ENCODE peak calls at places on chromosomes 6 and 20, in eight cellular contexts. One of them, this sample, is unnamed.

GRCh38 chr6:51411726-51412125 is 593.1 kb downstream of the TFAP2B start:
- DNase-seq in cardiac muscle cell: no peak
- DNase-seq in AG08396: no peak
- DNase-seq in body of pancreas: no peak
- DNase-seq in hepatocyte: no peak
- DNase-seq in H54: no peak
- DNase-seq in cardiac fibroblast: no peak
- DNase-seq in activated T-helper 1 cell treated with anti-CD3 and anti-CD28 coated beads, Interleukin-12 subunit alpha, Interleukin-12 subunit beta, Interleukin-2, Interleukin-4 antibody, amounts not matched to agents 30 ng/mL and 10 ng/mL and 1 ng/mL, durations not matched to agents 14 hours and 24 hours and 36 hours: no peak
- DNase-seq in this sample: no peak

GRCh38 chr6:87029711-87030314 is 65.1 kb downstream of the CGA start:
- DNase-seq in AG08396: peak
- DNase-seq in activated T-helper 1 cell treated with anti-CD3 and anti-CD28 coated beads, Interleukin-12 subunit alpha, Interleukin-12 subunit beta, Interleukin-2, Interleukin-4 antibody, amounts not matched to agents 30 ng/mL and 10 ng/mL and 1 ng/mL, durations not matched to agents 14 hours and 24 hours and 36 hours: no peak
- DNase-seq in hepatocyte: peak
- DNase-seq in body of pancreas: peak
- DNase-seq in cardiac muscle cell: peak
- DNase-seq in H54: peak
- DNase-seq in cardiac fibroblast: peak
- DNase-seq in this sample: peak

GRCh38 chr6:81708306-81708705 is 44.2 kb downstream of the TENT5A start:
- DNase-seq in body of pancreas: no peak
- DNase-seq in cardiac muscle cell: no peak
- DNase-seq in AG08396: no peak
- DNase-seq in activated T-helper 1 cell treated with anti-CD3 and anti-CD28 coated beads, Interleukin-12 subunit alpha, Interleukin-12 subunit beta, Interleukin-2, Interleukin-4 antibody, amounts not matched to agents 30 ng/mL and 10 ng/mL and 1 ng/mL, durations not matched to agents 14 hours and 24 hours and 36 hours: no peak
- DNase-seq in cardiac fibroblast: no peak
- DNase-seq in H54: no peak
- DNase-seq in hepatocyte: no peak
- DNase-seq in this sample: no peak

GRCh38 chr6:10582774-10583508 is 61.8 kb downstream of the GCNT2 start:
- DNase-seq in H54: no peak
- DNase-seq in activated T-helper 1 cell treated with anti-CD3 and anti-CD28 coated beads, Interleukin-12 subunit alpha, Interleukin-12 subunit beta, Interleukin-2, Interleukin-4 antibody, amounts not matched to agents 30 ng/mL and 10 ng/mL and 1 ng/mL, durations not matched to agents 14 hours and 24 hours and 36 hours: no peak
- DNase-seq in cardiac fibroblast: no peak
- DNase-seq in AG08396: no peak
- DNase-seq in body of pancreas: peak
- DNase-seq in cardiac muscle cell: peak
- DNase-seq in hepatocyte: peak
- DNase-seq in this sample: peak

GRCh38 chr20:58669287-58670006 is 18.4 kb downstream of the STX16 start:
- DNase-seq in AG08396: no peak
- DNase-seq in cardiac fibroblast: no peak
- DNase-seq in activated T-helper 1 cell treated with anti-CD3 and anti-CD28 coated beads, Interleukin-12 subunit alpha, Interleukin-12 subunit beta, Interleukin-2, Interleukin-4 antibody, amounts not matched to agents 30 ng/mL and 10 ng/mL and 1 ng/mL, durations not matched to agents 14 hours and 24 hours and 36 hours: no peak
- DNase-seq in H54: no peak
- DNase-seq in hepatocyte: no peak
- DNase-seq in cardiac muscle cell: no peak
- DNase-seq in body of pancreas: no peak
- DNase-seq in this sample: no peak

GRCh38 chr20:17605131-17605660 is 35.3 kb downstream of the DSTN start:
- DNase-seq in body of pancreas: peak
- DNase-seq in cardiac fibroblast: no peak
- DNase-seq in activated T-helper 1 cell treated with anti-CD3 and anti-CD28 coated beads, Interleukin-12 subunit alpha, Interleukin-12 subunit beta, Interleukin-2, Interleukin-4 antibody, amounts not matched to agents 30 ng/mL and 10 ng/mL and 1 ng/mL, durations not matched to agents 14 hours and 24 hours and 36 hours: no peak
- DNase-seq in AG08396: no peak
- DNase-seq in H54: no peak
- DNase-seq in hepatocyte: no peak
- DNase-seq in cardiac muscle cell: no peak
- DNase-seq in this sample: no peak

GRCh38 chr6:86619428-86619827 is 317.9 kb upstream of the HTR1E start:
- DNase-seq in AG08396: no peak
- DNase-seq in H54: no peak
- DNase-seq in cardiac muscle cell: no peak
- DNase-seq in hepatocyte: no peak
- DNase-seq in body of pancreas: no peak
- DNase-seq in activated T-helper 1 cell treated with anti-CD3 and anti-CD28 coated beads, Interleukin-12 subunit alpha, Interleukin-12 subunit beta, Interleukin-2, Interleukin-4 antibody, amounts not matched to agents 30 ng/mL and 10 ng/mL and 1 ng/mL, durations not matched to agents 14 hours and 24 hours and 36 hours: no peak
- DNase-seq in cardiac fibroblast: no peak
- DNase-seq in this sample: no peak

GRCh38 chr6:166466178-166467122 is 83.7 kb upstream of the MPC1 start:
- DNase-seq in body of pancreas: peak
- DNase-seq in cardiac fibroblast: peak
- DNase-seq in hepatocyte: peak
- DNase-seq in activated T-helper 1 cell treated with anti-CD3 and anti-CD28 coated beads, Interleukin-12 subunit alpha, Interleukin-12 subunit beta, Interleukin-2, Interleukin-4 antibody, amounts not matched to agents 30 ng/mL and 10 ng/mL and 1 ng/mL, durations not matched to agents 14 hours and 24 hours and 36 hours: no peak
- DNase-seq in H54: peak
- DNase-seq in cardiac muscle cell: peak
- DNase-seq in AG08396: peak
- DNase-seq in this sample: no peak

GRCh38 chr6:167996424-167997199 is 859 bp upstream of the KIF25 start:
- DNase-seq in body of pancreas: no peak
- DNase-seq in cardiac muscle cell: no peak
- DNase-seq in H54: no peak
- DNase-seq in AG08396: no peak
- DNase-seq in cardiac fibroblast: no peak
- DNase-seq in hepatocyte: no peak
- DNase-seq in activated T-helper 1 cell treated with anti-CD3 and anti-CD28 coated beads, Interleukin-12 subunit alpha, Interleukin-12 subunit beta, Interleukin-2, Interleukin-4 antibody, amounts not matched to agents 30 ng/mL and 10 ng/mL and 1 ng/mL, durations not matched to agents 14 hours and 24 hours and 36 hours: no peak
- DNase-seq in this sample: no peak

GRCh38 chr6:168371989-168372711 is 52.6 kb upstream of the DACT2 start:
- DNase-seq in activated T-helper 1 cell treated with anti-CD3 and anti-CD28 coated beads, Interleukin-12 subunit alpha, Interleukin-12 subunit beta, Interleukin-2, Interleukin-4 antibody, amounts not matched to agents 30 ng/mL and 10 ng/mL and 1 ng/mL, durations not matched to agents 14 hours and 24 hours and 36 hours: no peak
- DNase-seq in cardiac fibroblast: no peak
- DNase-seq in H54: no peak
- DNase-seq in cardiac muscle cell: no peak
- DNase-seq in body of pancreas: no peak
- DNase-seq in AG08396: no peak
- DNase-seq in hepatocyte: no peak
- DNase-seq in this sample: no peak

GRCh38 chr6:70849348-70850069 is 107.4 kb downstream of the B3GAT2 start:
- DNase-seq in cardiac muscle cell: no peak
- DNase-seq in body of pancreas: no peak
- DNase-seq in cardiac fibroblast: no peak
- DNase-seq in H54: no peak
- DNase-seq in hepatocyte: peak
- DNase-seq in activated T-helper 1 cell treated with anti-CD3 and anti-CD28 coated beads, Interleukin-12 subunit alpha, Interleukin-12 subunit beta, Interleukin-2, Interleukin-4 antibody, amounts not matched to agents 30 ng/mL and 10 ng/mL and 1 ng/mL, durations not matched to agents 14 hours and 24 hours and 36 hours: no peak
- DNase-seq in AG08396: no peak
- DNase-seq in this sample: no peak

GRCh38 chr20:44208770-44209169 is 1.8 kb downstream of the OSER1 start:
- DNase-seq in hepatocyte: no peak
- DNase-seq in cardiac muscle cell: no peak
- DNase-seq in body of pancreas: no peak
- DNase-seq in cardiac fibroblast: peak
- DNase-seq in activated T-helper 1 cell treated with anti-CD3 and anti-CD28 coated beads, Interleukin-12 subunit alpha, Interleukin-12 subunit beta, Interleukin-2, Interleukin-4 antibody, amounts not matched to agents 30 ng/mL and 10 ng/mL and 1 ng/mL, durations not matched to agents 14 hours and 24 hours and 36 hours: no peak
- DNase-seq in H54: no peak
- DNase-seq in AG08396: no peak
- DNase-seq in this sample: no peak

GRCh38 chr6:125046107-125046925 is 84.1 kb downstream of the RNF217 start:
- DNase-seq in H54: no peak
- DNase-seq in hepatocyte: peak
- DNase-seq in AG08396: no peak
- DNase-seq in activated T-helper 1 cell treated with anti-CD3 and anti-CD28 coated beads, Interleukin-12 subunit alpha, Interleukin-12 subunit beta, Interleukin-2, Interleukin-4 antibody, amounts not matched to agents 30 ng/mL and 10 ng/mL and 1 ng/mL, durations not matched to agents 14 hours and 24 hours and 36 hours: no peak
- DNase-seq in cardiac fibroblast: no peak
- DNase-seq in cardiac muscle cell: no peak
- DNase-seq in body of pancreas: no peak
- DNase-seq in this sample: no peak

GRCh38 chr20:63370623-63371176 is 9.6 kb upstream of the CHRNA4 start:
- DNase-seq in body of pancreas: no peak
- DNase-seq in cardiac fibroblast: no peak
- DNase-seq in AG08396: no peak
- DNase-seq in H54: no peak
- DNase-seq in hepatocyte: no peak
- DNase-seq in cardiac muscle cell: no peak
- DNase-seq in activated T-helper 1 cell treated with anti-CD3 and anti-CD28 coated beads, Interleukin-12 subunit alpha, Interleukin-12 subunit beta, Interleukin-2, Interleukin-4 antibody, amounts not matched to agents 30 ng/mL and 10 ng/mL and 1 ng/mL, durations not matched to agents 14 hours and 24 hours and 36 hours: no peak
- DNase-seq in this sample: no peak

GRCh38 chr6:36977470-36977941 is 8.5 kb downstream of the MTCH1 start:
- DNase-seq in body of pancreas: no peak
- DNase-seq in hepatocyte: no peak
- DNase-seq in activated T-helper 1 cell treated with anti-CD3 and anti-CD28 coated beads, Interleukin-12 subunit alpha, Interleukin-12 subunit beta, Interleukin-2, Interleukin-4 antibody, amounts not matched to agents 30 ng/mL and 10 ng/mL and 1 ng/mL, durations not matched to agents 14 hours and 24 hours and 36 hours: no peak
- DNase-seq in AG08396: no peak
- DNase-seq in cardiac muscle cell: no peak
- DNase-seq in H54: no peak
- DNase-seq in cardiac fibroblast: peak
- DNase-seq in this sample: no peak

GRCh38 chr20:14700641-14700965 is 363.2 kb upstream of the FLRT3 start:
- DNase-seq in cardiac muscle cell: no peak
- DNase-seq in cardiac fibroblast: peak
- DNase-seq in H54: no peak
- DNase-seq in body of pancreas: no peak
- DNase-seq in AG08396: no peak
- DNase-seq in activated T-helper 1 cell treated with anti-CD3 and anti-CD28 coated beads, Interleukin-12 subunit alpha, Interleukin-12 subunit beta, Interleukin-2, Interleukin-4 antibody, amounts not matched to agents 30 ng/mL and 10 ng/mL and 1 ng/mL, durations not matched to agents 14 hours and 24 hours and 36 hours: no peak
- DNase-seq in hepatocyte: peak
- DNase-seq in this sample: no peak

GRCh38 chr6:113529191-113529590 is 328.0 kb upstream of the MARCKS start:
- DNase-seq in cardiac muscle cell: no peak
- DNase-seq in cardiac fibroblast: peak
- DNase-seq in body of pancreas: no peak
- DNase-seq in hepatocyte: no peak
- DNase-seq in activated T-helper 1 cell treated with anti-CD3 and anti-CD28 coated beads, Interleukin-12 subunit alpha, Interleukin-12 subunit beta, Interleukin-2, Interleukin-4 antibody, amounts not matched to agents 30 ng/mL and 10 ng/mL and 1 ng/mL, durations not matched to agents 14 hours and 24 hours and 36 hours: no peak
- DNase-seq in H54: no peak
- DNase-seq in AG08396: no peak
- DNase-seq in this sample: no peak

GRCh38 chr20:59515013-59515905 is 89.1 kb upstream of the PHACTR3 start:
- DNase-seq in hepatocyte: peak
- DNase-seq in body of pancreas: peak
- DNase-seq in cardiac fibroblast: peak
- DNase-seq in AG08396: peak
- DNase-seq in H54: peak
- DNase-seq in cardiac muscle cell: peak
- DNase-seq in activated T-helper 1 cell treated with anti-CD3 and anti-CD28 coated beads, Interleukin-12 subunit alpha, Interleukin-12 subunit beta, Interleukin-2, Interleukin-4 antibody, amounts not matched to agents 30 ng/mL and 10 ng/mL and 1 ng/mL, durations not matched to agents 14 hours and 24 hours and 36 hours: no peak
- DNase-seq in this sample: peak

GRCh38 chr6:117740605-117741004 is 65.3 kb downstream of the NUS1 start:
- DNase-seq in cardiac muscle cell: no peak
- DNase-seq in AG08396: no peak
- DNase-seq in H54: no peak
- DNase-seq in cardiac fibroblast: no peak
- DNase-seq in hepatocyte: no peak
- DNase-seq in activated T-helper 1 cell treated with anti-CD3 and anti-CD28 coated beads, Interleukin-12 subunit alpha, Interleukin-12 subunit beta, Interleukin-2, Interleukin-4 antibody, amounts not matched to agents 30 ng/mL and 10 ng/mL and 1 ng/mL, durations not matched to agents 14 hours and 24 hours and 36 hours: no peak
- DNase-seq in body of pancreas: no peak
- DNase-seq in this sample: no peak

GRCh38 chr20:57387945-57388351 is 3.2 kb upstream of the RBM38 start:
- DNase-seq in H54: no peak
- DNase-seq in cardiac fibroblast: no peak
- DNase-seq in body of pancreas: no peak
- DNase-seq in activated T-helper 1 cell treated with anti-CD3 and anti-CD28 coated beads, Interleukin-12 subunit alpha, Interleukin-12 subunit beta, Interleukin-2, Interleukin-4 antibody, amounts not matched to agents 30 ng/mL and 10 ng/mL and 1 ng/mL, durations not matched to agents 14 hours and 24 hours and 36 hours: no peak
- DNase-seq in AG08396: no peak
- DNase-seq in hepatocyte: no peak
- DNase-seq in cardiac muscle cell: no peak
- DNase-seq in this sample: no peak

GRCh38 chr20:2991532-2991931 is 51.9 kb upstream of the GNRH2 start:
- DNase-seq in cardiac muscle cell: no peak
- DNase-seq in cardiac fibroblast: no peak
- DNase-seq in H54: no peak
- DNase-seq in body of pancreas: no peak
- DNase-seq in AG08396: no peak
- DNase-seq in hepatocyte: no peak
- DNase-seq in activated T-helper 1 cell treated with anti-CD3 and anti-CD28 coated beads, Interleukin-12 subunit alpha, Interleukin-12 subunit beta, Interleukin-2, Interleukin-4 antibody, amounts not matched to agents 30 ng/mL and 10 ng/mL and 1 ng/mL, durations not matched to agents 14 hours and 24 hours and 36 hours: no peak
- DNase-seq in this sample: no peak

GRCh38 chr6:5067305-5067704 is 17.8 kb upstream of the PPP1R3G start:
- DNase-seq in AG08396: no peak
- DNase-seq in H54: no peak
- DNase-seq in cardiac muscle cell: no peak
- DNase-seq in activated T-helper 1 cell treated with anti-CD3 and anti-CD28 coated beads, Interleukin-12 subunit alpha, Interleukin-12 subunit beta, Interleukin-2, Interleukin-4 antibody, amounts not matched to agents 30 ng/mL and 10 ng/mL and 1 ng/mL, durations not matched to agents 14 hours and 24 hours and 36 hours: no peak
- DNase-seq in cardiac fibroblast: no peak
- DNase-seq in body of pancreas: no peak
- DNase-seq in hepatocyte: no peak
- DNase-seq in this sample: no peak

GRCh38 chr6:26175428-26176181 is 88.4 kb downstream of the HFE start:
- DNase-seq in hepatocyte: peak
- DNase-seq in cardiac fibroblast: peak
- DNase-seq in cardiac muscle cell: peak
- DNase-seq in body of pancreas: no peak
- DNase-seq in activated T-helper 1 cell treated with anti-CD3 and anti-CD28 coated beads, Interleukin-12 subunit alpha, Interleukin-12 subunit beta, Interleukin-2, Interleukin-4 antibody, amounts not matched to agents 30 ng/mL and 10 ng/mL and 1 ng/mL, durations not matched to agents 14 hours and 24 hours and 36 hours: peak
- DNase-seq in H54: no peak
- DNase-seq in AG08396: peak
- DNase-seq in this sample: peak

GRCh38 chr6:52389264-52389625 is 27.3 kb downstream of the PAQR8 start:
- DNase-seq in H54: no peak
- DNase-seq in activated T-helper 1 cell treated with anti-CD3 and anti-CD28 coated beads, Interleukin-12 subunit alpha, Interleukin-12 subunit beta, Interleukin-2, Interleukin-4 antibody, amounts not matched to agents 30 ng/mL and 10 ng/mL and 1 ng/mL, durations not matched to agents 14 hours and 24 hours and 36 hours: no peak
- DNase-seq in hepatocyte: no peak
- DNase-seq in body of pancreas: peak
- DNase-seq in AG08396: no peak
- DNase-seq in cardiac muscle cell: no peak
- DNase-seq in cardiac fibroblast: no peak
- DNase-seq in this sample: no peak

GRCh38 chr20:10643560-10643873 is 30.3 kb downstream of the JAG1 start:
- DNase-seq in H54: no peak
- DNase-seq in hepatocyte: no peak
- DNase-seq in body of pancreas: no peak
- DNase-seq in AG08396: no peak
- DNase-seq in activated T-helper 1 cell treated with anti-CD3 and anti-CD28 coated beads, Interleukin-12 subunit alpha, Interleukin-12 subunit beta, Interleukin-2, Interleukin-4 antibody, amounts not matched to agents 30 ng/mL and 10 ng/mL and 1 ng/mL, durations not matched to agents 14 hours and 24 hours and 36 hours: no peak
- DNase-seq in cardiac muscle cell: no peak
- DNase-seq in cardiac fibroblast: no peak
- DNase-seq in this sample: no peak

GRCh38 chr6:2658788-2659187 is 91.9 kb downstream of the MYLK4 start:
- DNase-seq in AG08396: no peak
- DNase-seq in hepatocyte: peak
- DNase-seq in body of pancreas: no peak
- DNase-seq in H54: peak
- DNase-seq in cardiac muscle cell: no peak
- DNase-seq in activated T-helper 1 cell treated with anti-CD3 and anti-CD28 coated beads, Interleukin-12 subunit alpha, Interleukin-12 subunit beta, Interleukin-2, Interleukin-4 antibody, amounts not matched to agents 30 ng/mL and 10 ng/mL and 1 ng/mL, durations not matched to agents 14 hours and 24 hours and 36 hours: no peak
- DNase-seq in cardiac fibroblast: no peak
- DNase-seq in this sample: no peak

GRCh38 chr6:22251331-22251730 is 45.5 kb downstream of the PRL start:
- DNase-seq in cardiac muscle cell: no peak
- DNase-seq in cardiac fibroblast: peak
- DNase-seq in AG08396: peak
- DNase-seq in body of pancreas: no peak
- DNase-seq in H54: peak
- DNase-seq in activated T-helper 1 cell treated with anti-CD3 and anti-CD28 coated beads, Interleukin-12 subunit alpha, Interleukin-12 subunit beta, Interleukin-2, Interleukin-4 antibody, amounts not matched to agents 30 ng/mL and 10 ng/mL and 1 ng/mL, durations not matched to agents 14 hours and 24 hours and 36 hours: no peak
- DNase-seq in hepatocyte: no peak
- DNase-seq in this sample: no peak

GRCh38 chr20:40966103-40966502 is 62.5 kb upstream of the TOP1 start:
- DNase-seq in hepatocyte: no peak
- DNase-seq in cardiac muscle cell: peak
- DNase-seq in body of pancreas: no peak
- DNase-seq in activated T-helper 1 cell treated with anti-CD3 and anti-CD28 coated beads, Interleukin-12 subunit alpha, Interleukin-12 subunit beta, Interleukin-2, Interleukin-4 antibody, amounts not matched to agents 30 ng/mL and 10 ng/mL and 1 ng/mL, durations not matched to agents 14 hours and 24 hours and 36 hours: no peak
- DNase-seq in cardiac fibroblast: no peak
- DNase-seq in AG08396: no peak
- DNase-seq in H54: no peak
- DNase-seq in this sample: no peak

GRCh38 chr6:113147544-113147943 is 709.6 kb upstream of the MARCKS start:
- DNase-seq in body of pancreas: no peak
- DNase-seq in cardiac muscle cell: no peak
- DNase-seq in cardiac fibroblast: no peak
- DNase-seq in activated T-helper 1 cell treated with anti-CD3 and anti-CD28 coated beads, Interleukin-12 subunit alpha, Interleukin-12 subunit beta, Interleukin-2, Interleukin-4 antibody, amounts not matched to agents 30 ng/mL and 10 ng/mL and 1 ng/mL, durations not matched to agents 14 hours and 24 hours and 36 hours: no peak
- DNase-seq in H54: no peak
- DNase-seq in hepatocyte: no peak
- DNase-seq in AG08396: no peak
- DNase-seq in this sample: no peak

GRCh38 chr6:31680841-31681671 is at the start of gene LY6G5C:
- DNase-seq in body of pancreas: peak
- DNase-seq in H54: no peak
- DNase-seq in hepatocyte: peak
- DNase-seq in cardiac fibroblast: peak
- DNase-seq in cardiac muscle cell: peak
- DNase-seq in activated T-helper 1 cell treated with anti-CD3 and anti-CD28 coated beads, Interleukin-12 subunit alpha, Interleukin-12 subunit beta, Interleukin-2, Interleukin-4 antibody, amounts not matched to agents 30 ng/mL and 10 ng/mL and 1 ng/mL, durations not matched to agents 14 hours and 24 hours and 36 hours: peak
- DNase-seq in AG08396: peak
- DNase-seq in this sample: peak

GRCh38 chr6:136657629-136658028 is 107.4 kb upstream of the MAP7 start:
- DNase-seq in cardiac fibroblast: no peak
- DNase-seq in H54: no peak
- DNase-seq in hepatocyte: peak
- DNase-seq in body of pancreas: no peak
- DNase-seq in AG08396: peak
- DNase-seq in cardiac muscle cell: no peak
- DNase-seq in activated T-helper 1 cell treated with anti-CD3 and anti-CD28 coated beads, Interleukin-12 subunit alpha, Interleukin-12 subunit beta, Interleukin-2, Interleukin-4 antibody, amounts not matched to agents 30 ng/mL and 10 ng/mL and 1 ng/mL, durations not matched to agents 14 hours and 24 hours and 36 hours: no peak
- DNase-seq in this sample: peak

GRCh38 chr20:58760881-58761280 is 68.3 kb downstream of the NPEPL1 start:
- DNase-seq in cardiac muscle cell: no peak
- DNase-seq in cardiac fibroblast: no peak
- DNase-seq in H54: no peak
- DNase-seq in hepatocyte: no peak
- DNase-seq in body of pancreas: no peak
- DNase-seq in activated T-helper 1 cell treated with anti-CD3 and anti-CD28 coated beads, Interleukin-12 subunit alpha, Interleukin-12 subunit beta, Interleukin-2, Interleukin-4 antibody, amounts not matched to agents 30 ng/mL and 10 ng/mL and 1 ng/mL, durations not matched to agents 14 hours and 24 hours and 36 hours: no peak
- DNase-seq in AG08396: no peak
- DNase-seq in this sample: no peak

GRCh38 chr6:28137458-28138020 is 4.1 kb upstream of the ZKSCAN8 start:
- DNase-seq in AG08396: no peak
- DNase-seq in hepatocyte: peak
- DNase-seq in H54: no peak
- DNase-seq in cardiac muscle cell: no peak
- DNase-seq in activated T-helper 1 cell treated with anti-CD3 and anti-CD28 coated beads, Interleukin-12 subunit alpha, Interleukin-12 subunit beta, Interleukin-2, Interleukin-4 antibody, amounts not matched to agents 30 ng/mL and 10 ng/mL and 1 ng/mL, durations not matched to agents 14 hours and 24 hours and 36 hours: peak
- DNase-seq in body of pancreas: no peak
- DNase-seq in cardiac fibroblast: peak
- DNase-seq in this sample: peak

This sample was measured in left kidney.